ENCODE peak calls at places on chromosomes 11 and 22, in four cellular contexts. M, W, A and C are unnamed samples.

GRCh38 chr11:118439656-118440055 is 3.4 kb downstream of the KMT2A start:
- DNase-seq in M (no peak), W (no peak), A (no peak), C (no peak)

GRCh38 chr11:12090761-12091261 is 19.6 kb upstream of the MICAL2 start:
- DNase-seq in M (no peak), W (no peak), A (no peak), C (peak)

GRCh38 chr22:43988960-43989359 is 33.7 kb downstream of the SAMM50 start:
- DNase-seq in M (no peak), W (no peak), A (no peak), C (no peak)

GRCh38 chr11:35842958-35843357 is 100.9 kb upstream of the LDLRAD3 start:
- DNase-seq in M (no peak), W (no peak), A (no peak), C (no peak)

GRCh38 chr22:40215266-40215665 is 37.5 kb downstream of the TNRC6B start:
- DNase-seq in M (no peak), W (no peak), A (no peak), C (no peak)

GRCh38 chr11:42770444-42771065 is 541.2 kb upstream of the API5 start:
- DNase-seq in M (peak), W (peak), A (peak), C (no peak)

GRCh38 chr11:124310746-124311145 is 3.0 kb downstream of the OR8D1 start:
- DNase-seq in M (no peak), W (no peak), A (no peak), C (no peak)

GRCh38 chr11:106471273-106471672 is 393.8 kb downstream of the AASDHPPT start:
- DNase-seq in M (no peak), W (no peak), A (no peak), C (no peak)

GRCh38 chr11:63663809-63664208 is 7.4 kb downstream of the ATL3 start:
- DNase-seq in M (no peak), W (no peak), A (no peak), C (no peak)

GRCh38 chr11:72684236-72684912 is 10.2 kb upstream of the PDE2A start:
- DNase-seq in M (peak), W (peak), A (peak), C (peak)

GRCh38 chr11:122100222-122101080 is 15.6 kb downstream of the BLID start:
- DNase-seq in M (peak), W (peak), A (peak), C (no peak)

GRCh38 chr11:111792314-111792713 is 26.1 kb upstream of the PPP2R1B start:
- DNase-seq in M (no peak), W (no peak), A (no peak), C (no peak)

GRCh38 chr22:43897751-43898261 is 6.0 kb upstream of the PNPLA5 start:
- DNase-seq in M (no peak), W (no peak), A (no peak), C (peak)

GRCh38 chr11:62889484-62890437 is 9.1 kb downstream of the SLC3A2 start:
- DNase-seq in M (no peak), W (no peak), A (no peak), C (no peak)

GRCh38 chr11:129734654-129735053 is 81.0 kb upstream of the TMEM45B start:
- DNase-seq in M (no peak), W (no peak), A (no peak), C (no peak)

GRCh38 chr11:63551889-63552266 is 11.3 kb downstream of the PLAAT2 start:
- DNase-seq in M (no peak), W (no peak), A (no peak), C (no peak)

GRCh38 chr11:76604652-76605241 is 65.8 kb downstream of the LRRC32 start:
- DNase-seq in M (no peak), W (peak), A (no peak), C (no peak)

GRCh38 chr11:77548552-77549439 is 41.0 kb upstream of the AQP11 start:
- DNase-seq in M (no peak), W (no peak), A (no peak), C (no peak)

GRCh38 chr11:8089791-8090510 is 8.9 kb downstream of the TUB start:
- DNase-seq in M (no peak), W (no peak), A (no peak), C (no peak)

GRCh38 chr11:2300290-2300935 is 1.3 kb downstream of the C11orf21 start:
- DNase-seq in M (no peak), W (no peak), A (no peak), C (no peak)

GRCh38 chr11:69865707-69866106 is 46.5 kb upstream of the FGF3 start:
- DNase-seq in M (no peak), W (no peak), A (no peak), C (no peak)

GRCh38 chr11:117950320-117950719 is 21.1 kb upstream of the TMPRSS13 start:
- DNase-seq in M (no peak), W (no peak), A (no peak), C (no peak)

GRCh38 chr11:15038963-15039362 is 34.4 kb upstream of the CALCB start:
- DNase-seq in M (peak), W (no peak), A (no peak), C (no peak)

GRCh38 chr11:116602637-116602942 is 170.2 kb downstream of the BUD13 start:
- DNase-seq in M (no peak), W (no peak), A (no peak), C (no peak)

GRCh38 chr11:116606060-116606459 is 166.7 kb downstream of the BUD13 start:
- DNase-seq in M (no peak), W (no peak), A (no peak), C (no peak)

GRCh38 chr11:116603783-116604323 is 168.9 kb downstream of the BUD13 start:
- DNase-seq in M (no peak), W (no peak), A (no peak), C (no peak)

GRCh38 chr11:116607027-116607426 is 165.8 kb downstream of the BUD13 start:
- DNase-seq in M (no peak), W (no peak), A (no peak), C (no peak)

GRCh38 chr11:116605543-116605942 is 167.2 kb downstream of the BUD13 start:
- DNase-seq in M (peak), W (peak), A (peak), C (peak)
- TF ChIP-seq CTCF in M (peak), W (no peak), A (peak), C (peak)

GRCh38 chr11:58060939-58061672 is 30.4 kb downstream of the OR6Q1 start:
- DNase-seq in M (peak), W (no peak), A (no peak), C (no peak)
- TF ChIP-seq CTCF in M (peak), W (no peak), A (peak), C (no peak)

DNA sequence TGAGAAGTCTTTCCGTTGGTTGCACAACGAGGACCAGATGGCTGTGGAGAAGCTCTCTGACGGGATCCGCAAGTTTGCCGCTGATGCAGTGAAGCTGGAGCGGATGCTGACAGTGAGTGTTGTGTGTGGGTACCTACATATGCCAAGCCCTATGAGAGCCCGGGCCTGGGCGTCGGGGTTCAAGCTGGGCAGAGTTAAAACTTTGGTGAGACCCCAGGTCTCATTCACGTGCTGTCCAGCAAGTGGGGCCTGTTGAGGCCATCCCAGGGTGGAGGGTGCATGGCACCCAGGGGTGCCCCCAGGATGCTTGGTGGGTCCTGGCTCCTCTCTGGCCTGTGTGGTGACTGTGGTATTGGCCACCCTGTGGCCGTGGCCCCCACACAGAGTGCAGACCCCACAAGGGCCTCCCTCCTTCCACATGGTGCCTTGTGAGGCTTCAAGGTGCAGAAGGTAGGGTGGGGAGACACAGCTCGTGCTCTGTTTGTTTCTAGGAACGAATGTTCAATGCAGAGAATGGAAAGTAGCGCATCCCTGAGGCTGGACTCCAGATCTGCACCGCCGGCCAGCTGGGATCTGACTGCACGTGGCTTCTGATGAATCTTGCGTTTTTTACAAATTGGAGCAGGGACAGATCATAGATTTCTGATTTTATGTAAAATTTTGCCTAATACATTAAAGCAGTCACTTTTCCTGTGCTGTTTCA is 12.8 kb downstream of the GATD1 start:
- DNase-seq in M (no peak), W (no peak), A (no peak), C (no peak)
- TF ChIP-seq CTCF in M (no peak), W (no peak), A (no peak), C (no peak)

DNA sequence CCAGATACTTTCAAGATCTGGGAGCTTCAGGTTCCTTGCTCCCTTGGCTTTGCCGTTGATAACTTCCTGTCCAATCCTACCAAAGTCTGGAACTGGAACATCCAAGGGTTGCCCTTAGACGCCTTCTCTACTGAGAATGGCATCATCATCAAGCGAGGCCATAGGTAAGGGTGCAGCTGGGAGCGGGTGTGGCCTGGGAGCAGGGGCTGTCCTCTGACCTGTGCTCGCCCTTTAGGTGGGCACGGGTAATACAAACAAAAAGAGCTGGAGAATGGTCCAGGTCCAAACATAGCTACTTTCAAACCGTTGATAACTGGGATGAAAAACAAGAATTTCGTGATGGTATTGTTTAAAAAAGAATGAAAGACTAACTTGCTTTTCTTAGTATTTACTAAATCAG is 25.0 kb downstream of the CASP12 start:
- DNase-seq in M (no peak), W (no peak), A (no peak), C (peak)
- TF ChIP-seq CTCF in M (no peak), W (no peak), A (no peak), C (no peak)

GRCh38 chr22:47715866-47716578 is 953.6 kb downstream of the TBC1D22A start:
- DNase-seq in M (no peak), W (no peak), A (no peak), C (no peak)
- TF ChIP-seq CTCF in M (no peak), W (no peak), A (no peak), C (no peak)

GRCh38 chr11:94968334-94968958 is 4.9 kb downstream of the CWC15 start:
- DNase-seq in M (no peak), W (no peak), A (no peak), C (no peak)

GRCh38 chr11:94961255-94961654 is 12.1 kb downstream of the CWC15 start:
- DNase-seq in M (no peak), W (no peak), A (no peak), C (no peak)

GRCh38 chr11:94959179-94959578 is 14.2 kb downstream of the CWC15 start:
- DNase-seq in M (no peak), W (no peak), A (no peak), C (no peak)

GRCh38 chr11:94960488-94960887 is 12.9 kb downstream of the CWC15 start:
- DNase-seq in M (no peak), W (no peak), A (no peak), C (no peak)

GRCh38 chr11:94964934-94965333 is 8.4 kb downstream of the CWC15 start:
- DNase-seq in M (no peak), W (no peak), A (no peak), C (no peak)
- TF ChIP-seq CTCF in M (no peak), W (no peak), A (no peak), C (no peak)

GRCh38 chr22:24503137-24503850 is 8.2 kb downstream of the UPB1 start:
- DNase-seq in M (peak), W (peak), A (peak), C (peak)
- TF ChIP-seq CTCF in M (peak), W (peak), A (peak), C (peak)

GRCh38 chr11:75105462-75105925 is 8.8 kb upstream of the OR2AT4 start:
- DNase-seq in M (peak), W (no peak), A (no peak), C (no peak)
- TF ChIP-seq CTCF in M (no peak), W (no peak), A (no peak), C (no peak)

GRCh38 chr11:46492540-46492939 is 101.0 kb upstream of the CHRM4 start:
- DNase-seq in M (no peak), W (no peak), A (no peak), C (no peak)
- TF ChIP-seq CTCF in M (no peak), W (no peak), A (no peak), C (no peak)

GRCh38 chr11:116643521-116643920 is 129.3 kb downstream of the BUD13 start:
- DNase-seq in M (no peak), W (no peak), A (no peak), C (no peak)

GRCh38 chr11:116644201-116644947 is 128.4 kb downstream of the BUD13 start:
- DNase-seq in M (no peak), W (no peak), A (no peak), C (no peak)

GRCh38 chr11:116642902-116643301 is 129.9 kb downstream of the BUD13 start:
- DNase-seq in M (no peak), W (no peak), A (no peak), C (no peak)

GRCh38 chr11:116646191-116646590 is 126.6 kb downstream of the BUD13 start:
- DNase-seq in M (no peak), W (no peak), A (no peak), C (no peak)

GRCh38 chr11:116644948-116645305 is 127.9 kb downstream of the BUD13 start:
- DNase-seq in M (peak), W (no peak), A (no peak), C (no peak)
- TF ChIP-seq CTCF in M (peak), W (no peak), A (no peak), C (no peak)